ENCODE peak calls at places on chromosome 3, in four cellular contexts. R, H, A and O are unnamed samples.

GRCh38 chr3:183213941-183214612 is 39.0 kb upstream of the B3GNT5 start:
- DNase-seq in H (no peak), R (no peak), A (no peak), O (no peak)

GRCh38 chr3:115518100-115518852 is 105.0 kb upstream of the GAP43 start:
- DNase-seq in A (peak; percentile 89), H (peak; percentile 29), R (no peak), O (no peak)

GRCh38 chr3:104763007-104763406 is 603.7 kb upstream of the ALCAM start:
- DNase-seq in A (peak; percentile 51), H (no peak), R (no peak), O (no peak)

GRCh38 chr3:46692566-46692983 is 904 bp downstream of the ALS2CL start:
- DNase-seq in R (no peak), A (no peak), H (peak; percentile 90), O (no peak)

GRCh38 chr3:150830094-150830681 is 67.2 kb upstream of the SIAH2 start:
- DNase-seq in H (no peak), R (no peak), A (no peak), O (peak; percentile 21)

GRCh38 chr3:179765396-179765795 is 112.6 kb downstream of the USP13 start:
- DNase-seq in H (no peak), R (no peak), A (peak; percentile 32), O (no peak)

GRCh38 chr3:53077476-53078220 is 31.8 kb upstream of the SFMBT1 start:
- DNase-seq in A (no peak), R (no peak), H (no peak), O (no peak)

GRCh38 chr3:45145681-45146614 is at the start of gene CDCP1:
- DNase-seq in R (peak; percentile 49), A (no peak), H (peak; percentile 73), O (no peak)

GRCh38 chr3:98777801-98778220 is 14.7 kb downstream of the ST3GAL6 start:
- DNase-seq in R (no peak), A (peak; percentile 73), H (no peak), O (no peak)

GRCh38 chr3:127889461-127889863 is 25.6 kb upstream of the KBTBD12 start:
- DNase-seq in H (peak; percentile 75), R (no peak), A (peak; percentile 55), O (no peak)

GRCh38 chr3:186669378-186670084 is 3.7 kb downstream of the HRG start:
- DNase-seq in R (no peak), A (no peak), H (no peak), O (peak; percentile 65)

GRCh38 chr3:45778761-45779201 is 17.6 kb downstream of the SLC6A20 start:
- DNase-seq in R (peak; percentile 5), H (peak; percentile 14), A (no peak), O (no peak)

GRCh38 chr3:4754180-4755086 is 224.8 kb upstream of the BHLHE40 start:
- DNase-seq in A (no peak), H (no peak), R (no peak), O (no peak)

GRCh38 chr3:127037423-127037841 is 54.5 kb downstream of the PLXNA1 start:
- DNase-seq in R (no peak), A (no peak), H (no peak), O (no peak)

GRCh38 chr3:52839268-52839575 is 4.4 kb upstream of the MUSTN1 start:
- DNase-seq in R (no peak), A (no peak), H (no peak), O (no peak)

GRCh38 chr3:52441122-52441771 is 3.7 kb downstream of the SEMA3G start:
- DNase-seq in R (no peak), A (no peak), H (no peak), O (no peak)

GRCh38 chr3:30683769-30684168 is 77.4 kb downstream of the TGFBR2 start:
- DNase-seq in H (no peak), R (no peak), A (no peak), O (no peak)

GRCh38 chr3:133930341-133930933 is 34.8 kb upstream of the RAB6B start:
- DNase-seq in R (peak; percentile 20), H (peak; percentile 30), A (peak; percentile 78), O (peak; percentile 46)

GRCh38 chr3:75341324-75342067 is 322.6 kb upstream of the FRG2C start:
- DNase-seq in A (peak; percentile 4), R (no peak), H (no peak), O (no peak)

GRCh38 chr3:52827441-52827840 is 3.0 kb downstream of the ITIH4 start:
- DNase-seq in A (peak; percentile 10), H (no peak), R (no peak), O (no peak)

GRCh38 chr3:146277953-146278631 is 27.2 kb upstream of the PLSCR4 start:
- DNase-seq in A (peak; percentile 98), H (peak; percentile 25), R (no peak), O (no peak)